ENCODE peak calls at places on chromosome 15, in four cellular contexts. D is AG04450, O is astrocyte of the cerebellum, C is ovary. V is an unnamed sample.

GRCh38 chr15:65724479-65724878 is 67.6 kb downstream of the DENND4A start:
- DNase-seq in C (no peak), O (no peak), D (no peak), V (no peak)

GRCh38 chr15:48385431-48385830 is 54.2 kb downstream of the DUT start:
- DNase-seq in D (peak; percentile 86), C (no peak), O (peak; percentile 89), V (no peak)

GRCh38 chr15:89860446-89860845 is 33.3 kb downstream of the AP3S2 start:
- DNase-seq in D (no peak), C (no peak), O (no peak), V (no peak)

GRCh38 chr15:39920510-39921273 is 626 bp upstream of the GPR176 start:
- DNase-seq in D (no peak), O (no peak), C (peak; percentile 76), V (no peak)

GRCh38 chr15:55652363-55652762 is 64.2 kb upstream of the PYGO1 start:
- DNase-seq in O (no peak), C (no peak), D (no peak), V (no peak)

GRCh38 chr15:101027273-101027901 is 108.2 kb downstream of the LRRK1 start:
- DNase-seq in D (no peak), O (no peak), C (peak; percentile 14), V (no peak)

GRCh38 chr15:84826369-84826823 is 9.2 kb downstream of the ALPK3 start:
- DNase-seq in O (no peak), D (no peak), C (no peak), V (no peak)

GRCh38 chr15:80031841-80032240 is 27.6 kb upstream of the ZFAND6 start:
- DNase-seq in C (no peak), O (no peak), D (no peak), V (no peak)

GRCh38 chr15:55289011-55289572 is 521 bp downstream of the RAB27A start:
- DNase-seq in C (peak; percentile 35), D (no peak), O (no peak), V (no peak)

GRCh38 chr15:74275957-74276356 is 39.8 kb downstream of the CCDC33 start:
- DNase-seq in O (no peak), D (no peak), C (no peak), V (no peak)

GRCh38 chr15:74635228-74635627 is 19.6 kb downstream of the CLK3 start:
- DNase-seq in D (no peak), O (no peak), C (peak; percentile 61), V (no peak)

GRCh38 chr15:73599934-73600333 is 33.3 kb downstream of the NPTN start:
- DNase-seq in C (no peak), D (no peak), O (no peak), V (no peak)

GRCh38 chr15:45187894-45188830 is at the start of gene SHF:
- DNase-seq in C (peak; percentile 84), D (peak; percentile 21), O (no peak), V (no peak)

GRCh38 chr15:74651251-74651741 is 35.7 kb downstream of the CLK3 start:
- DNase-seq in C (no peak), D (no peak), O (peak; percentile 65), V (no peak)

GRCh38 chr15:72474466-72474911 is 359 bp downstream of the ARIH1 start:
- DNase-seq in D (no peak), O (no peak), C (no peak), V (no peak)

DNA sequence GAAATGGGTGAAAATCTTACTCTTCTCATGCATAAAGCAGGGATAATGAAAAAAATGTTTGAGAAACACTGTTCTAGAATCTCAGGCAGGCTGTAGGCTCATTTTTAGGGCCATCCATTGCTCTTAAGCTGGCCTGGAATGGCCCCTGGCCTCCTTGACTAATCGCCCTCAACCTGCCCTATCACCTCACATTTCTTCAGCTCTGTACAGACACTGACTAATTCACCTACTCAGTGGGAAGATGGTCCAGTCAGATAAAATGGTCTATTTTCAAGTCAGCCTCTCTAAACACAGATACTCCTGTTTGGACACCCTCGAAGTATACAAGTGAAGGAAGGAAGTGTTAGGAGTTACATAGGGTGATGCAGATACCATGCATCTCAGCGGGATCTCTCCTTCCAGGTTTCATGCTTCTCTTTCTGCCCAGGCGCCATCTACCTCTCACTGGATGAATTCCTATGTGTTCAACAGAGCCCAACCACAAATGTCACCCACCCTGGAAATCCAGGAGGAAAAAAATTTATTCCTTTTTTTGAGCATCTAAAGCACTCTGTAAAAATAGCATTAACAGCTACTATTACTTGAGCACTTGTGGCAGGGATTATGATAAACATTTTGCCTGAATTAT is 12.1 kb downstream of the FMN1 start:
- DNase-seq in D (no peak), C (no peak), O (no peak), V (no peak)
- TF ChIP-seq CTCF in D (no peak), C (no peak), O (no peak), V (no peak)

DNA sequence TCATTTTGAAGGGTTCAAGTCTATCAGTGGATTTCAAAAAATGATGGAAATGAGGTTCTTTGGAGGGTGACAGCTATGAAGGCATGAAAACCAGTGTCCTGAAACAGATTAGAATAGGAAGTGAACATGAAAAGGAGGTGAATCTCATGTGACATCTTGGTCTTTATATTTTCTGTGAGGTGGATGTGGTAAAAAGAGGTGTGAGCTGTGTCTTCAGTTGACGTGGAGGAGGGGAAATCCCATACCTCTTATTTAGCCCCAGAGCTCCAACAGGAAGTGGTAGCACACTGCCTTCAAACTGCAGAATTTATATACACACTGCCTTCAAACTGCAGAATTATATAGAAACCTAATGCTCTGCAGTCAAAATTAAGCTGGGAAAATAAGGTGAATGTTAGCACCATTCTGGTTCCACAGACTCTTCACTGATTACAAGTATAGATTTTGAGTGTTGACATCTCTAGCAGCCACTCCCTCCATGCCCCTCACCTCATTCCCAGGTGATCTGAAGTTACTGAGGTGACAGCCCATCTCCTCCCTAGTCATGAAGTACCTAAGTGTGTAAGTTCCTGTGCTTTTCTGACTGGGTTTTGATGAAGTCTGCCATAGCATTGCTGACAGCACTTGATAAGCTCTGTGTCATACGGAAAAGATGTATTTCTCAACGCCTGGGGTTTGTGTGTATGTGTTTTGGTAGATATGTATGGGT is 2.6 kb downstream of the RAB8B start:
- DNase-seq in C (no peak), D (no peak), O (no peak), V (no peak)
- H3K4me3 ChIP-seq in C (no peak overlapping the region), D (no peak overlapping the region), O (no peak overlapping the region), V (no peak overlapping the region)

DNA sequence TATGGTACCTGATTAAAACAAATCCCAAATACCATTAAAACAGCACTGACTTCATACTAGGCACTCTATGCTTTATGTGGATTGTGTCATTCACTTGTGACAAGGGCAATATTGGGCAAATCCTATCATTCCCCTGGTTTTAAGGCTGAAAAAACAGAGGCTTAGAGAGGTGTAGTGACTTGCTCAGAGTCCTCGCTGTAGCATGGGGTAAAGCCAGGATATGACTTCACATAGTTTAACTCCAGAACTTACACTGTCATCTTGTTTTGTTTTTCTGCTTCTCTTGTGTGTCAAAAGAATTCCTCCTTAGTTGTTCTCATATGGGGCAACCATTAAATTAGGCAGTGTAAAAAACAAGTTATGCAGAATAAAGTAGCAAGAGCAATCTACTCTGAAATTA is 40.3 kb upstream of the ICE2 start:
- DNase-seq in D (no peak), C (no peak), O (no peak), V (no peak)
- TF ChIP-seq CTCF in D (no peak), C (no peak), O (no peak), V (no peak)

DNA sequence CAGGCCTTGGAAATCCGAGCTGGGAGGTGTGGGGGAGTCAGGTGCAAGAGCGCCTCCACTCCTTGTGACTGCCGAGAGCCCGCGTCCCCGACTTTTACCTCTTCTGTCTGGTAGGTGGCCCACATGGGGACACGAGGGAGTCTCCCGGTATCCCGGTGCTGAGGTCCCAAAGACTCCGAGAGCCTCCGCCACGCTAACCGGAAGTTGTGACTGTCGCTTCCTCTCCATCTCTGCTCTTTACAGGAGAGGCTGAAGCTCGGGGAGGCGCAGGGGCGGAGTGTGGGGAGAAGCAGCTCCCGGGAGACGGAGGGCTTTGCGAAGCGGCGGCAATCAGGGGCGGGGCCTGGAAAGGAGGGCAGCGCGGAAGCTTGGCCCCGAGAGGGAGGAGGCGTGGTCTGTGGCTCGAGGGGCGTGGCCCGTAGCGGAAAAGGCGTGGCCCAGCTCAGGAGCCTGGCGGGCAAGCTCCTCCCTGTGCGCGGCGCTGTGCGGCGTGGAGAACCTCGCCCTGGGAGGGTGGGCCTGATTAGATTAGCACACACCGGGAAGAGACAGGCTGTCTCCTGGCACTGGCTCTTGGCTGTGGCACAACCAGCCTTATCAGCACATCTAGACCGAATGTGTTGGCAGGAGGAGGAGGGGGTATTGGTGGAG is 143.9 kb downstream of the GABRB3 start:
- DNase-seq in D (no peak), C (peak; percentile 52), O (peak; percentile 4), V (peak; percentile 94)
- H3K4me3 ChIP-seq in D (no peak overlapping the region), C (no peak overlapping the region), O (peak overlapping the region; percentile 27), V (peak overlapping the region; percentile 86)

GRCh38 chr15:91135201-91136130 is 35.4 kb downstream of the SV2B start:
- DNase-seq in C (no peak), O (no peak), D (no peak), V (no peak)

GRCh38 chr15:91136386-91136923 is 36.4 kb downstream of the SV2B start:
- DNase-seq in O (no peak), C (no peak), D (no peak), V (no peak)

GRCh38 chr15:91129436-91129835 is 29.4 kb downstream of the SV2B start:
- DNase-seq in O (no peak), D (no peak), C (no peak), V (no peak)

GRCh38 chr15:91132079-91132478 is 32.0 kb downstream of the SV2B start:
- DNase-seq in D (no peak), O (no peak), C (no peak), V (no peak)

GRCh38 chr15:91133511-91133910 is 33.5 kb downstream of the SV2B start:
- DNase-seq in C (no peak), O (no peak), D (no peak), V (no peak)
- TF ChIP-seq CTCF in C (no peak), O (no peak), D (no peak), V (no peak)

GRCh38 chr15:96324192-96324895 is 6.2 kb upstream of the NR2F2 start:
- DNase-seq in C (peak; percentile 88), O (no peak), D (no peak), V (no peak)
- H3K4me3 ChIP-seq in C (peak overlapping the region; percentile 73), O (peak overlapping the region; percentile 89), D (peak overlapping the region; percentile 85), V (no peak overlapping the region)

DNA sequence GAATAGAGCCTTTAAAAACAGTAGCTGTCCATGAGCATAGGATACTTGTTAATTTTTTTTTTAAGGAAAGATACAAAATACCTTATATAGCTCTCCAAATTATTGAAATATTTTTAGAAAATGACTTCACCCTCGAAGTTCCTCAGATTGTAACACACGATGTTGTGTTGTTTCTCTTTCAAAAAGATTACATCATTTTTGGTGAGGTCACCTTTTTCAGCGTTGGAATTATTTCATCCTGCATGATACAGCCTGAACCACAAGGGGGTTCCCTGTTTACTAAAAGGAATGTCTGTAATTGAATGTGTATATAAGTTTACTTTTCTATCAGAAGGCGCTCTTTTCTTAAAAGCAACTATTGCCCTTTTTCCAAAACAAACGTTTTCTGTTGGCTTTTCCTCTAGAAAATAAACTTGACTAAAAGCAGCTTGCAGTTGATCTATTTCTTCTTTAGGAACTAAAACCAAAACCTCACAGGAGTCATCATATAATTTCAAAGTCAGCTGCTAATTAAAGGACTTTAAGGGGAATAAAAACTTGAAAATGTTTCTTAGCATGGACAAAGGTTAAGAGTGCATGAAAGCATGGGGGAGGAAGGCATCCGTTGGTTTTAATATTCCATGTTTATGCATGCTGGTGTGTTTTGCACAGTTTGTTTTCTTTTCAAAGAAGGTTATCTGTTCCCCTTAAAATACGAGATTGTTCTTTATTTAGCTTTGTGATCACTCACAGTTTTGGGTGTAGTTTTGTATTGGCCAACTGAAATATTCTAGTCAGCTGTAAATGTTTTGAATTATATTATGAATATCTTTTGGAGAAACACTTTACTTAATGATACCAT is 29.4 kb downstream of the LYSMD4 start:
- DNase-seq in O (peak; percentile 86), D (peak; percentile 77), C (peak; percentile 45), V (peak; percentile 72)
- TF ChIP-seq CTCF in O (peak; percentile 59), D (peak; percentile 78), C (peak; percentile 27), V (peak; percentile 59)